ENCODE peak calls at places on chromosomes 7 and 10, in ten cellular contexts. K, G, J, B, I, C, U, P, Z and F are unnamed samples.

GRCh38 chr10:34664706-34665105 is 150.4 kb downstream of the PARD3 start:
- DNase-seq in I (no peak), G (no peak), K (no peak), B (no peak), U (no peak), J (no peak), P (no peak), C (no peak), Z (no peak), F (no peak)

GRCh38 chr7:101166909-101167644 is 1.7 kb upstream of the VGF start:
- DNase-seq in G (no peak), K (no peak), C (no peak), Z (no peak), I (no peak), P (no peak), U (no peak), B (no peak), J (no peak), F (no peak)

GRCh38 chr7:77855371-77856083 is 57.0 kb downstream of the PHTF2 start:
- DNase-seq in Z (no peak), P (no peak), G (no peak), B (no peak), J (no peak), U (no peak), K (no peak), I (no peak), C (no peak), F (peak)

GRCh38 chr7:55504093-55504859 is 68.0 kb downstream of the VOPP1 start:
- DNase-seq in C (no peak), I (no peak), U (no peak), K (no peak), J (no peak), B (no peak), P (no peak), G (no peak), Z (no peak), F (no peak)

GRCh38 chr10:13970967-13971353 is 359.8 kb downstream of the FRMD4A start:
- DNase-seq in B (no peak), J (no peak), U (no peak), I (no peak), K (no peak), Z (no peak), C (no peak), P (no peak), G (no peak), F (no peak)

GRCh38 chr10:70034252-70034651 is 18.4 kb upstream of the MACROH2A2 start:
- DNase-seq in J (no peak), G (no peak), I (no peak), K (no peak), B (no peak), P (no peak), C (no peak), Z (no peak), U (no peak), F (no peak)

GRCh38 chr10:49550563-49550962 is 11.6 kb upstream of the ERCC6 start:
- DNase-seq in C (no peak), J (no peak), G (no peak), Z (no peak), U (no peak), B (no peak), I (no peak), K (no peak), P (no peak), F (no peak)

GRCh38 chr7:39651262-39651661 is 27.9 kb downstream of the RALA start:
- DNase-seq in C (no peak), B (no peak), Z (no peak), J (no peak), G (no peak), I (no peak), U (no peak), K (no peak), P (no peak), F (no peak)

GRCh38 chr10:75431180-75432111 is at the start of gene LRMDA:
- DNase-seq in K (no peak), C (no peak), Z (no peak), I (peak), G (no peak), U (no peak), J (no peak), P (no peak), B (peak), F (peak)

GRCh38 chr7:157771-158251 is 34.6 kb upstream of the FAM20C start:
- DNase-seq in G (no peak), K (no peak), I (no peak), Z (no peak), U (no peak), C (no peak), J (no peak), B (no peak), P (no peak), F (no peak)

GRCh38 chr7:33952824-33953223 is 47.5 kb downstream of the BMPER start:
- DNase-seq in P (no peak), C (no peak), J (no peak), U (no peak), K (no peak), Z (no peak), B (no peak), I (no peak), G (no peak), F (no peak)

GRCh38 chr7:158251061-158251965 is 336.3 kb downstream of the PTPRN2 start:
- DNase-seq in G (no peak), J (no peak), K (no peak), C (peak), Z (no peak), I (no peak), B (no peak), U (no peak), P (no peak), F (no peak)

GRCh38 chr10:99285846-99286245 is 43.3 kb upstream of the CNNM1 start:
- DNase-seq in Z (no peak), I (no peak), U (no peak), B (no peak), P (no peak), C (no peak), J (no peak), K (peak), G (no peak), F (no peak)

GRCh38 chr10:32983333-32983909 is 25.4 kb upstream of the ITGB1 start:
- DNase-seq in P (no peak), K (peak), G (no peak), I (peak), Z (no peak), C (no peak), B (peak), U (peak), J (no peak), F (no peak)

GRCh38 chr10:31770307-31770902 is 158.2 kb downstream of the ARHGAP12 start:
- DNase-seq in B (no peak), U (no peak), P (peak), J (peak), I (no peak), C (peak), Z (peak), G (peak), K (no peak), F (peak)

GRCh38 chr10:71094712-71095390 is 117.5 kb upstream of the UNC5B start:
- DNase-seq in C (no peak), U (no peak), J (no peak), G (no peak), P (no peak), B (no peak), Z (no peak), I (no peak), K (no peak), F (no peak)

GRCh38 chr10:129350690-129351089 is 116.4 kb upstream of the MGMT start:
- DNase-seq in P (no peak), K (no peak), U (no peak), G (no peak), I (no peak), J (no peak), Z (no peak), C (no peak), B (no peak), F (no peak)

GRCh38 chr7:2522780-2523433 is 3.3 kb downstream of the LFNG start:
- DNase-seq in I (peak), B (peak), J (no peak), G (no peak), P (peak), C (no peak), U (no peak), K (peak), Z (no peak), F (no peak)

GRCh38 chr10:50334273-50334672 is 83.0 kb upstream of the ASAH2 start:
- DNase-seq in J (no peak), B (no peak), P (no peak), G (no peak), Z (no peak), I (no peak), K (no peak), U (no peak), C (no peak), F (no peak)

GRCh38 chr10:97412891-97413304 is 11.8 kb upstream of the RRP12 start:
- DNase-seq in P (no peak), J (no peak), U (no peak), Z (no peak), I (peak), C (no peak), K (peak), G (no peak), B (no peak), F (no peak)

GRCh38 chr10:13890617-13891541 is 304.1 kb downstream of the PRPF18 start:
- DNase-seq in G (no peak), C (no peak), U (no peak), K (no peak), B (no peak), P (no peak), Z (no peak), I (no peak), J (no peak), F (peak)

GRCh38 chr10:110356628-110357245 is 52.0 kb upstream of the SMNDC1 start:
- DNase-seq in C (peak), G (no peak), U (no peak), P (no peak), K (peak), I (peak), Z (peak), J (no peak), B (peak), F (no peak)